ENCODE peak calls at places on chromosomes 5 and 9, in six cellular contexts. P is right lobe of liver; I is effector memory CD4-positive, alpha-beta T cell; V is small intestine; A is CD4-positive, CD25-positive, alpha-beta regulatory T cell; G is SK-N-SH. H is an unnamed sample. For H3K4me1, the result is how much of the 10 kb centered on the place peaks cover.

GRCh38 chr5:151144275-151144674 is 13.3 kb downstream of the ANXA6 start:
- DNase-seq in V (no peak), I (no peak), P (no peak), G (no peak), A (no peak), H (no peak)

GRCh38 chr5:149024978-149025377 is 37.9 kb downstream of the SH3TC2 start:
- DNase-seq in G (no peak), I (no peak), V (no peak), P (no peak), A (no peak), H (no peak)

GRCh38 chr5:85896499-85896898 is 721.2 kb upstream of the COX7C start:
- DNase-seq in G (no peak), V (no peak), I (no peak), P (no peak), A (no peak), H (no peak)

GRCh38 chr5:5613261-5613990 is 190.9 kb downstream of the ICE1 start:
- DNase-seq in P (no peak), I (no peak), G (no peak), A (no peak), V (no peak), H (no peak)

GRCh38 chr5:157352756-157353340 is 86.9 kb downstream of the CYFIP2 start:
- DNase-seq in P (no peak), A (no peak), G (no peak), I (no peak), V (no peak), H (no peak)

GRCh38 chr5:170327802-170328201 is 30.2 kb upstream of the LCP2 start:
- DNase-seq in I (no peak), P (no peak), A (no peak), G (no peak), V (no peak), H (no peak)

GRCh38 chr9:86069206-86069869 is 30.0 kb downstream of the GOLM1 start:
- DNase-seq in I (no peak), P (no peak), A (no peak), G (no peak), V (no peak), H (no peak)

GRCh38 chr5:156000115-156000514 is 326.8 kb upstream of the SGCD start:
- DNase-seq in V (no peak), I (no peak), A (no peak), P (no peak), G (no peak), H (no peak)

GRCh38 chr9:21873540-21874221 is 71.2 kb downstream of the MTAP start:
- DNase-seq in I (no peak), V (no peak), A (no peak), P (no peak), G (no peak), H (no peak)

GRCh38 chr5:164680812-164681211 is 1175.4 kb downstream of the MAT2B start:
- DNase-seq in P (no peak), G (no peak), I (no peak), A (no peak), V (no peak), H (no peak)

GRCh38 chr5:38420246-38420645 is 136.2 kb downstream of the LIFR start:
- DNase-seq in G (no peak), A (no peak), P (no peak), I (no peak), V (no peak), H (no peak)

GRCh38 chr9:14779566-14780022 is 57.1 kb upstream of the CER1 start:
- DNase-seq in G (no peak), I (no peak), V (no peak), A (no peak), P (no peak), H (no peak)

GRCh38 chr5:71924325-71924724 is 182.9 kb upstream of the MAP1B start:
- DNase-seq in P (no peak), G (no peak), A (no peak), I (no peak), V (no peak), H (no peak)

GRCh38 chr9:113709721-113710120 is 166.4 kb upstream of the ZNF618 start:
- DNase-seq in A (no peak), P (no peak), G (no peak), V (no peak), I (no peak), H (no peak)

GRCh38 chr5:36882250-36882649 is 5.7 kb downstream of the NIPBL start:
- DNase-seq in P (no peak), G (no peak), A (no peak), I (no peak), V (no peak), H (no peak)

GRCh38 chr9:89346703-89347102 is 28.4 kb downstream of the SECISBP2 start:
- DNase-seq in V (no peak), P (no peak), G (no peak), I (no peak), A (no peak), H (no peak)

GRCh38 chr5:122775713-122776084 is 819 bp downstream of the SNX2 start:
- DNase-seq in G (peak), A (no peak), I (no peak), P (no peak), V (peak), H (no peak)

GRCh38 chr9:86282979-86283535 is 719 bp upstream of the ISCA1 start:
- DNase-seq in I (no peak), P (no peak), G (no peak), V (no peak), A (no peak), H (no peak)

GRCh38 chr9:124163988-124164350 is 93.8 kb upstream of the NEK6 start:
- DNase-seq in A (no peak), I (no peak), P (no peak), V (no peak), G (no peak), H (no peak)

GRCh38 chr5:42951847-42952411 is 88.2 kb downstream of the ANXA2R start:
- DNase-seq in I (peak), A (peak), V (peak), G (peak), P (peak), H (no peak)

GRCh38 chr5:12392246-12392645 is 488.0 kb upstream of the CTNND2 start:
- DNase-seq in I (no peak), V (no peak), P (no peak), G (no peak), A (no peak), H (no peak)

GRCh38 chr5:120779674-120780073 is 315.6 kb downstream of the PRR16 start:
- DNase-seq in P (no peak), V (no peak), I (no peak), G (no peak), A (no peak), H (no peak)

GRCh38 chr9:78856781-78857180 is 559.9 kb downstream of the PSAT1 start:
- DNase-seq in P (peak), G (peak), A (no peak), I (no peak), V (no peak), H (no peak)

GRCh38 chr5:3118321-3118720 is 366.8 kb upstream of the IRX2 start:
- DNase-seq in I (no peak), P (no peak), A (no peak), G (no peak), V (no peak), H (no peak)

GRCh38 chr5:133116601-133117000 is 64.8 kb downstream of the HSPA4 start:
- DNase-seq in V (no peak), A (no peak), P (no peak), I (no peak), G (no peak), H (no peak)
- H3K4me3 ChIP-seq in V (no peak), A (no peak), P (no peak), I (no peak), G (no peak), H (no peak)

GRCh38 chr5:93191016-93191415 is 390.0 kb downstream of the NR2F1-AS1 start:
- DNase-seq in A (no peak), V (no peak), G (no peak), I (no peak), P (no peak), H (no peak)

GRCh38 chr5:93192107-93192506 is 388.9 kb downstream of the NR2F1-AS1 start:
- DNase-seq in G (no peak), V (no peak), I (no peak), P (no peak), A (no peak), H (no peak)

GRCh38 chr5:93191426-93191825 is 389.6 kb downstream of the NR2F1-AS1 start:
- DNase-seq in G (no peak), A (no peak), I (no peak), V (no peak), P (no peak), H (no peak)

GRCh38 chr5:93193756-93194155 is 387.3 kb downstream of the NR2F1-AS1 start:
- DNase-seq in G (no peak), I (no peak), A (no peak), V (no peak), P (no peak), H (no peak)

GRCh38 chr5:93192683-93193082 is 388.3 kb downstream of the NR2F1-AS1 start:
- DNase-seq in P (no peak), I (no peak), G (no peak), V (no peak), A (no peak), H (no peak)
- H3K4me1 ChIP-seq in P (under half), I (under half), G (under half), V (under half), A (under half), H (under half)

DNA sequence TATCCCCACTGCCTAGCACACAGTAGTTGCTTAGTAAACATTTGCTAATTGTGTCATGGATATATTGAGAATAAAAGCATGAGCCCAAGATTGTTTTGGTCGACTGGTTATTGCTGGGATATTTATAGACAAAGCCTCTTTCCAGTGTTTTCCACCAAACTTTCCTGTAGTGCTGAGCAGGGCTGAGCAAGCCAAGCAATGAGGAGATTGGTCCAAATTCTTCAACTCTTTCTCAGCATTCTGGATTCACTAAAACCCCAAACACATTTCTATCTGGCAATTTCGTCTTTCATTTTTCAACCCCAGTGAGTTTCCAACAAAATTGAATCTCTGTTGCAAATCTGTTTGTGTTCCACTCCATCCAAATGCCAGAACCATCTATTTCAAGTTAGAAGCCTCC is 31.9 kb upstream of the TARS1 start:
- DNase-seq in A (no peak), I (no peak), G (no peak), V (no peak), P (no peak), H (no peak)
- H3K27ac ChIP-seq in A (no peak), I (no peak), G (peak), V (no peak), P (no peak), H (no peak)

DNA sequence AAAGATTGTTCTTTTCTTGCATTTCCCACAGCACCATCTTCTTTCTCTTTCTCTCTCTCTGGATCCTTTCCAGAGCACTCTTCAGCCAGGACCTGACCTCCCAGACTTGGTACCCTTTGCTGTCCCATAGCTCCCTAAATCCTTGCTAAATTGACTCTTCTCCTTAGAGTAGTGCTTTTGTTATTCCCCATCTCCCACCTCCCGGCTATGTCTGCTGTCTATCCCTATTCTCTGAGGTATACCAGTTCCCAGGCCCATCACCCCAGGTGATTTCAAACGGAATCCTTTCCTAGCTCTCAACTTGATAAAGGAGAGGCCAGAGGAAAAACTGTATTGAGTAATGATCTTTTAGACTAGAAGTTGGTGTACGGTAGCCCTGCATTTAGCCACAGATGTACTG is 321.0 kb upstream of the ITGA1 start:
- DNase-seq in V (no peak), A (no peak), P (no peak), G (no peak), I (no peak), H (no peak)
- H3K4me3 ChIP-seq in V (no peak), A (no peak), P (no peak), G (no peak), I (no peak), H (no peak)

GRCh38 chr5:77773734-77774280 is 2.3 kb downstream of the TBCA start:
- DNase-seq in V (no peak), G (no peak), I (no peak), P (no peak), A (no peak), H (no peak)
- H3K4me1 ChIP-seq in V (under half), G (under half), I (under half), P (under half), A (half or more), H (under half)

GRCh38 chr5:1552469-1553255 is 28.9 kb upstream of the LPCAT1 start:
- DNase-seq in A (no peak), I (no peak), G (no peak), P (no peak), V (no peak), H (peak)
- H3K27ac ChIP-seq in A (no peak), I (no peak), G (no peak), P (no peak), V (no peak), H (no peak)